ENCODE peak calls at places on chromosomes 16 and 17, in six cellular contexts. One of them, this sample, is unnamed.

GRCh38 chr16:67304006-67304405 is 22.5 kb downstream of the KCTD19 start:
- DNase-seq in neural progenitor cell: no peak
- DNase-seq in fibroblast of lung: peak; percentile 51
- DNase-seq in OCI-LY7: no peak
- DNase-seq in GM23338: no peak
- DNase-seq in IMR-90: no peak
- DNase-seq in this sample: no peak

GRCh38 chr16:3861808-3862451 is 18.6 kb downstream of the CREBBP start:
- DNase-seq in neural progenitor cell: peak; percentile 51
- DNase-seq in fibroblast of lung: peak; percentile 44
- DNase-seq in OCI-LY7: no peak
- DNase-seq in GM23338: no peak
- DNase-seq in IMR-90: peak; percentile 63
- DNase-seq in this sample: no peak

GRCh38 chr17:50129303-50129945 is 536 bp downstream of the SAMD14 start:
- DNase-seq in neural progenitor cell: peak; percentile 83
- DNase-seq in fibroblast of lung: peak; percentile 58
- DNase-seq in OCI-LY7: no peak
- DNase-seq in GM23338: peak; percentile 56
- DNase-seq in IMR-90: peak; percentile 57
- DNase-seq in this sample: peak; percentile 69

GRCh38 chr16:87076950-87077749 is 240.0 kb downstream of the C16orf95 start:
- DNase-seq in neural progenitor cell: peak; percentile 76
- DNase-seq in fibroblast of lung: peak; percentile 57
- DNase-seq in OCI-LY7: peak; percentile 91
- DNase-seq in GM23338: peak; percentile 90
- DNase-seq in IMR-90: peak; percentile 55
- DNase-seq in this sample: peak; percentile 65

GRCh38 chr17:27319536-27320221 is 25.8 kb downstream of the WSB1 start:
- DNase-seq in neural progenitor cell: no peak
- DNase-seq in fibroblast of lung: peak; percentile 60
- DNase-seq in OCI-LY7: no peak
- DNase-seq in GM23338: no peak
- DNase-seq in IMR-90: peak; percentile 48
- DNase-seq in this sample: peak; percentile 63

GRCh38 chr16:75317101-75317522 is 65.7 kb upstream of the BCAR1 start:
- DNase-seq in neural progenitor cell: no peak
- DNase-seq in fibroblast of lung: peak; percentile 48
- DNase-seq in OCI-LY7: no peak
- DNase-seq in GM23338: no peak
- DNase-seq in IMR-90: no peak
- DNase-seq in this sample: no peak

GRCh38 chr17:51461578-51462004 is 201.2 kb downstream of the UTP18 start:
- DNase-seq in neural progenitor cell: peak; percentile 63
- DNase-seq in fibroblast of lung: peak; percentile 10
- DNase-seq in OCI-LY7: peak; percentile 40
- DNase-seq in GM23338: peak; percentile 90
- DNase-seq in IMR-90: peak; percentile 23
- DNase-seq in this sample: peak; percentile 79

GRCh38 chr17:28745052-28745776 is 1.4 kb downstream of the TRAF4 start:
- DNase-seq in neural progenitor cell: peak; percentile 85
- DNase-seq in fibroblast of lung: peak; percentile 51
- DNase-seq in OCI-LY7: peak; percentile 71
- DNase-seq in GM23338: peak; percentile 75
- DNase-seq in IMR-90: peak; percentile 47
- DNase-seq in this sample: peak; percentile 85

GRCh38 chr16:27869411-27869810 is 194.1 kb downstream of the GSG1L start:
- DNase-seq in neural progenitor cell: no peak
- DNase-seq in fibroblast of lung: no peak
- DNase-seq in OCI-LY7: no peak
- DNase-seq in GM23338: no peak
- DNase-seq in IMR-90: no peak
- DNase-seq in this sample: no peak

GRCh38 chr16:2151188-2152091 is 3.0 kb downstream of the RAB26 start:
- DNase-seq in neural progenitor cell: no peak
- DNase-seq in fibroblast of lung: no peak
- DNase-seq in OCI-LY7: peak; percentile 53
- DNase-seq in GM23338: peak; percentile 58
- DNase-seq in IMR-90: no peak
- DNase-seq in this sample: no peak

GRCh38 chr17:42895185-42895555 is 5.4 kb upstream of the G6PC1 start:
- DNase-seq in neural progenitor cell: no peak
- DNase-seq in fibroblast of lung: peak; percentile 88
- DNase-seq in OCI-LY7: no peak
- DNase-seq in GM23338: no peak
- DNase-seq in IMR-90: peak; percentile 90
- DNase-seq in this sample: peak; percentile 55

GRCh38 chr16:27245276-27246231 is 23.0 kb downstream of the NSMCE1 start:
- DNase-seq in neural progenitor cell: no peak
- DNase-seq in fibroblast of lung: peak; percentile 97
- DNase-seq in OCI-LY7: no peak
- DNase-seq in GM23338: no peak
- DNase-seq in IMR-90: peak; percentile 99
- DNase-seq in this sample: no peak

GRCh38 chr17:45409659-45410076 is 23.0 kb downstream of the ARHGAP27 start:
- DNase-seq in neural progenitor cell: no peak
- DNase-seq in fibroblast of lung: no peak
- DNase-seq in OCI-LY7: peak; percentile 56
- DNase-seq in GM23338: no peak
- DNase-seq in IMR-90: no peak
- DNase-seq in this sample: no peak

GRCh38 chr17:45414997-45415881 is 17.4 kb downstream of the ARHGAP27 start:
- DNase-seq in neural progenitor cell: no peak
- DNase-seq in fibroblast of lung: no peak
- DNase-seq in OCI-LY7: no peak
- DNase-seq in GM23338: no peak
- DNase-seq in IMR-90: no peak
- DNase-seq in this sample: no peak

GRCh38 chr17:45410144-45411091 is 22.3 kb downstream of the ARHGAP27 start:
- DNase-seq in neural progenitor cell: no peak
- DNase-seq in fibroblast of lung: no peak
- DNase-seq in OCI-LY7: peak; percentile 84
- DNase-seq in GM23338: no peak
- DNase-seq in IMR-90: no peak
- DNase-seq in this sample: no peak

GRCh38 chr17:45411348-45412105 is 21.1 kb downstream of the ARHGAP27 start:
- DNase-seq in neural progenitor cell: no peak
- DNase-seq in fibroblast of lung: no peak
- DNase-seq in OCI-LY7: no peak
- DNase-seq in GM23338: no peak
- DNase-seq in IMR-90: no peak
- DNase-seq in this sample: peak; percentile 63

GRCh38 chr17:45413498-45413923 is 19.2 kb downstream of the ARHGAP27 start:
- DNase-seq in neural progenitor cell: no peak
- DNase-seq in fibroblast of lung: no peak
- DNase-seq in OCI-LY7: no peak
- DNase-seq in GM23338: no peak
- DNase-seq in IMR-90: no peak
- DNase-seq in this sample: peak; percentile 71
- H4K20me1 ChIP-seq in neural progenitor cell: no peaks in the 10 kb centered on the region
- H4K20me1 ChIP-seq in fibroblast of lung: peaks cover 2% of the 10 kb centered on the region
- H4K20me1 ChIP-seq in OCI-LY7: peaks cover 6% of the 10 kb centered on the region
- H4K20me1 ChIP-seq in GM23338: no peaks in the 10 kb centered on the region
- H4K20me1 ChIP-seq in IMR-90: no peaks in the 10 kb centered on the region
- H4K20me1 ChIP-seq in this sample: no peaks in the 10 kb centered on the region

GRCh38 chr16:47876494-47876893 is 279.3 kb downstream of the ABCC12 start:
- DNase-seq in neural progenitor cell: no peak
- DNase-seq in fibroblast of lung: no peak
- DNase-seq in OCI-LY7: no peak
- DNase-seq in GM23338: no peak
- DNase-seq in IMR-90: no peak
- DNase-seq in this sample: no peak

GRCh38 chr16:47872228-47872627 is 283.6 kb downstream of the ABCC12 start:
- DNase-seq in neural progenitor cell: no peak
- DNase-seq in fibroblast of lung: no peak
- DNase-seq in OCI-LY7: no peak
- DNase-seq in GM23338: no peak
- DNase-seq in IMR-90: no peak
- DNase-seq in this sample: no peak

GRCh38 chr16:47877166-47877565 is 278.6 kb downstream of the ABCC12 start:
- DNase-seq in neural progenitor cell: no peak
- DNase-seq in fibroblast of lung: no peak
- DNase-seq in OCI-LY7: no peak
- DNase-seq in GM23338: no peak
- DNase-seq in IMR-90: no peak
- DNase-seq in this sample: no peak

GRCh38 chr16:47873434-47873833 is 282.4 kb downstream of the ABCC12 start:
- DNase-seq in neural progenitor cell: no peak
- DNase-seq in fibroblast of lung: no peak
- DNase-seq in OCI-LY7: peak; percentile 5
- DNase-seq in GM23338: peak; percentile 42
- DNase-seq in IMR-90: no peak
- DNase-seq in this sample: no peak
- TF ChIP-seq CTCF in neural progenitor cell: peak; percentile 47
- TF ChIP-seq CTCF in fibroblast of lung: no peak
- TF ChIP-seq CTCF in OCI-LY7: peak; percentile 65
- TF ChIP-seq CTCF in GM23338: peak; percentile 81
- TF ChIP-seq CTCF in IMR-90: peak; percentile 15
- TF ChIP-seq CTCF in this sample: no peak

GRCh38 chr17:17062356-17062755 is 20.1 kb downstream of the MPRIP start:
- DNase-seq in neural progenitor cell: no peak
- DNase-seq in fibroblast of lung: no peak
- DNase-seq in OCI-LY7: no peak
- DNase-seq in GM23338: no peak
- DNase-seq in IMR-90: no peak
- DNase-seq in this sample: no peak

GRCh38 chr17:17060001-17060929 is 18.0 kb downstream of the MPRIP start:
- DNase-seq in neural progenitor cell: no peak
- DNase-seq in fibroblast of lung: no peak
- DNase-seq in OCI-LY7: no peak
- DNase-seq in GM23338: no peak
- DNase-seq in IMR-90: no peak
- DNase-seq in this sample: no peak

GRCh38 chr17:17060930-17061329 is 18.7 kb downstream of the MPRIP start:
- DNase-seq in neural progenitor cell: no peak
- DNase-seq in fibroblast of lung: no peak
- DNase-seq in OCI-LY7: no peak
- DNase-seq in GM23338: no peak
- DNase-seq in IMR-90: no peak
- DNase-seq in this sample: no peak

GRCh38 chr17:17062866-17063265 is 20.6 kb downstream of the MPRIP start:
- DNase-seq in neural progenitor cell: no peak
- DNase-seq in fibroblast of lung: no peak
- DNase-seq in OCI-LY7: no peak
- DNase-seq in GM23338: no peak
- DNase-seq in IMR-90: no peak
- DNase-seq in this sample: no peak

DNA sequence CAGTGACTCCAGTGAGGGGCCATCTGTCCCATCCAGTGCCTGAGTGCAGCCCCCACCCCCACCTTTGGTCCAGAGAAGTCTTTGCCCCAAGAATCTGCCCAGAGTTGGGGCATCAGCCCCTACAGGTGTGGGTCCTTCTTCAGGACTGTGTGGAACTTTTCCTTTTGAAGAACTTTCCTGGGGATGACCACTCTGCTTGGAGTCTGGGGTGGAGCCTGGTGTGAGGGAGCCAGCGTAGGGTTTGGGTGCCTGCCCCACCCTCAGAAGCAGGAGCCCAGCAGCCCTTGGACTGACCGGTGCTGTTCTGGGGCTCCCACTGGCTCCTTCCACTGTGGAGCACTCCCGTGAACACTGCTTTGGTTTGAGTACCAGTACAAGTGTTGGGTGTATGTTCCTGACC is 19.3 kb downstream of the MPRIP start:
- DNase-seq in neural progenitor cell: no peak
- DNase-seq in fibroblast of lung: no peak
- DNase-seq in OCI-LY7: no peak
- DNase-seq in GM23338: no peak
- DNase-seq in IMR-90: no peak
- DNase-seq in this sample: no peak
- H3K27ac ChIP-seq in neural progenitor cell: no peak overlapping the region
- H3K27ac ChIP-seq in fibroblast of lung: no peak overlapping the region
- H3K27ac ChIP-seq in OCI-LY7: no peak overlapping the region
- H3K27ac ChIP-seq in GM23338: no peak overlapping the region
- H3K27ac ChIP-seq in IMR-90: no peak overlapping the region
- H3K27ac ChIP-seq in this sample: no peak overlapping the region

GRCh38 chr17:47850692-47851573 is at the start of gene SP6:
- DNase-seq in neural progenitor cell: peak; percentile 91
- DNase-seq in fibroblast of lung: peak; percentile 65
- DNase-seq in OCI-LY7: no peak
- DNase-seq in GM23338: peak; percentile 93
- DNase-seq in IMR-90: peak; percentile 51
- DNase-seq in this sample: peak; percentile 94
- H4K20me1 ChIP-seq in neural progenitor cell: peaks cover 36% of the 10 kb centered on the region
- H4K20me1 ChIP-seq in fibroblast of lung: no peaks in the 10 kb centered on the region
- H4K20me1 ChIP-seq in OCI-LY7: no peaks in the 10 kb centered on the region
- H4K20me1 ChIP-seq in GM23338: peaks cover 4% of the 10 kb centered on the region
- H4K20me1 ChIP-seq in IMR-90: no peaks in the 10 kb centered on the region
- H4K20me1 ChIP-seq in this sample: no peaks in the 10 kb centered on the region

DNA sequence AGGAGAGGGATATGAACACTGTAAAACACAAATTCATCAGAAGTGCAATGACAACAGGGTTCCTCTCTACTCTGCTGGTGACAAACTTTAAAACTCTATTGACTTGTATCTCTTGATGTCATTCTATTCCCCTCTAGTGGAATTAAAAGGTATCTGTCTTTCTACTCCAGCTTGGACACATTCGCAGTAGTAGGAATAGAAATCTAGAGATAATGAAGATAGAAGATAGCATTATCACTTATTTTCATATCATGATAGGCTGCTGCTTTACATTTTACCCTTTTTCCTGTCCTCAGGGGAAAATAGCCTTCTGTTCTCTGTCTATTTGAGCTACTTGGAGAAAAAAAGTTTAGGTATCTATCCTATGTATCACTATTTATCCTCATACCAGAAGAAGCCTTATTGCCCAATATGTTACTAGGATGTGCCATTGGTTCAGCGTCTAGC is 209.6 kb upstream of the CACNG5 start:
- DNase-seq in neural progenitor cell: peak; percentile 14
- DNase-seq in fibroblast of lung: peak; percentile 26
- DNase-seq in OCI-LY7: peak; percentile 32
- DNase-seq in GM23338: peak; percentile 62
- DNase-seq in IMR-90: peak; percentile 49
- DNase-seq in this sample: peak; percentile 27
- TF ChIP-seq CTCF in neural progenitor cell: peak; percentile 69
- TF ChIP-seq CTCF in fibroblast of lung: peak; percentile 24
- TF ChIP-seq CTCF in OCI-LY7: peak; percentile 73
- TF ChIP-seq CTCF in GM23338: peak; percentile 54
- TF ChIP-seq CTCF in IMR-90: peak; percentile 58
- TF ChIP-seq CTCF in this sample: peak; percentile 70

DNA sequence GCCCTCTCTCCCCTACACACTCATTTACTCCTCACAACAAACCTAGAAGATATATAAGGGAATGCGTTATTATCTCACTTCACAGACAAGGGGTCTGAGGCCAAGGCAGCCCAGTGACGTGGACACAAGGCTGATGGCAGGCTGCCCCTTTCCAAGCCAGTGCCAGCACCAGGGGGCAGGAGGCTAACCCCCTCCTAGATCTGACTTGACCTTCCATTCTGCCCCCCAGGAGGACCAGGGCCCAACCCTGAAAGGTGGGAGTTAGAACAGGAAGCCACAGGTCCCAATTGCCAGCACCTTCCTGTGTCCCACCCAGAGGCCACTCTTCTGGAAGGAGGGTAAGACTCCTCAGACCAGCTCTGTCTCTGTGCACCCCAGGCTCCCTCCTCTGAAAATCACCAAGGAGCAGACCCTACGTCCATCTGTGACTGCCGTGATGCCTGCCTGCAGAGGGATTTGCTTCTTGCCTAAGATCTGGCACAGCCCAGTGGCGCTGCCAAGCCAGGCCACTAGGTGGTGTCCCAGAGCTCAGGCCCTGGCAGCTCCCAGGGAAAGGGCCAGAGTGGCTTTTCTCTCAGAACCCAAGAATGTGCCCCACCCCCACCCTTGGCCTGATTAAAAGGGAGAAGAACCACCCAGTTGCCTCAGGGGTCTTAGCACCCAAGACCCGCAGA is 42.4 kb upstream of the MRPS23 start:
- DNase-seq in neural progenitor cell: peak; percentile 91
- DNase-seq in fibroblast of lung: peak; percentile 79
- DNase-seq in OCI-LY7: peak; percentile 72
- DNase-seq in GM23338: peak; percentile 96
- DNase-seq in IMR-90: peak; percentile 84
- DNase-seq in this sample: peak; percentile 91
- H3K27ac ChIP-seq in neural progenitor cell: peak overlapping the region; percentile 74
- H3K27ac ChIP-seq in fibroblast of lung: peak overlapping the region; percentile 87
- H3K27ac ChIP-seq in OCI-LY7: no peak overlapping the region
- H3K27ac ChIP-seq in GM23338: peak overlapping the region; percentile 87
- H3K27ac ChIP-seq in IMR-90: peak overlapping the region; percentile 67
- H3K27ac ChIP-seq in this sample: peak overlapping the region; percentile 88